ENCODE peak calls at places on chromosomes 16 and 17, in nine cellular contexts. V is hippocampal formation; B is T follicular helper cell; Y is activated CD4-positive, alpha-beta T cell treated with anti-CD3 and anti-CD28 coated beads, Interleukin-2, amount 50 U/mL, for 1 hour; N is occipital lobe; L is stimulated activated CD8-positive, alpha-beta memory T cell treated with anti-CD3 and anti-CD28 coated beads, Interleukin-4, amount 100 ng/mL, for 24 hours; W is iris pigment epithelial cell; T is activated naive CD4-positive, alpha-beta T cell; X is amygdala. G is an unnamed sample.

GRCh38 chr16:1098266-1098991 is 2.4 kb upstream of the C1QTNF8 start:
- DNase-seq in W (no peak), N (no peak), B (no peak), V (no peak), X (no peak), T (no peak), Y (no peak), L (no peak), G (no peak)

GRCh38 chr16:67517178-67517492 is 11.5 kb upstream of the RIPOR1 start:
- DNase-seq in L (no peak), V (no peak), B (no peak), X (no peak), N (no peak), T (no peak), W (no peak), Y (no peak), G (no peak)

GRCh38 chr17:2542456-2542855 is 30.8 kb upstream of the METTL16 start:
- DNase-seq in N (no peak), X (peak), V (no peak), Y (no peak), L (no peak), W (no peak), B (no peak), T (no peak), G (no peak)

GRCh38 chr17:80919331-80920284 is 72.0 kb upstream of the CHMP6 start:
- DNase-seq in X (no peak), V (no peak), L (no peak), N (no peak), Y (no peak), W (no peak), B (no peak), T (no peak), G (peak)

GRCh38 chr17:72119963-72120877 is 600 bp upstream of the SOX9 start:
- DNase-seq in V (peak), Y (no peak), W (peak), N (no peak), T (no peak), L (no peak), X (peak), B (no peak), G (peak)

GRCh38 chr17:54891176-54891821 is 9.4 kb upstream of the TOM1L1 start:
- DNase-seq in V (no peak), L (no peak), X (no peak), Y (no peak), N (peak), W (peak), T (no peak), B (no peak), G (no peak)

GRCh38 chr17:17147821-17148220 is 58.3 kb downstream of the PLD6 start:
- DNase-seq in X (no peak), Y (no peak), N (no peak), W (no peak), L (no peak), B (no peak), T (no peak), V (no peak), G (no peak)

GRCh38 chr16:24689128-24689527 is 40.3 kb upstream of the TNRC6A start:
- DNase-seq in X (peak), Y (no peak), N (no peak), W (peak), T (no peak), B (no peak), L (no peak), V (peak), G (no peak)

GRCh38 chr17:80092959-80093358 is 8.4 kb upstream of the GAA start:
- DNase-seq in T (no peak), Y (no peak), B (no peak), V (no peak), W (no peak), L (no peak), X (peak), N (no peak), G (no peak)

GRCh38 chr16:4370570-4371480 is 823 bp upstream of the VASN start:
- DNase-seq in V (peak), B (no peak), N (no peak), L (no peak), T (no peak), X (peak), W (peak), Y (no peak), G (no peak)

GRCh38 chr17:3627768-3628167 is 8.3 kb downstream of the SHPK start:
- DNase-seq in T (no peak), L (no peak), V (no peak), Y (no peak), W (no peak), N (no peak), B (no peak), X (no peak), G (no peak)

GRCh38 chr17:7838291-7839075 is 4.5 kb downstream of the KDM6B start:
- DNase-seq in N (no peak), L (no peak), Y (no peak), W (peak), V (peak), B (no peak), X (no peak), T (no peak), G (no peak)

GRCh38 chr17:82031885-82032627 is 578 bp downstream of the RAC3 start:
- DNase-seq in Y (peak), X (no peak), V (no peak), T (peak), N (no peak), B (no peak), W (no peak), L (no peak), G (no peak)

GRCh38 chr17:11221721-11222120 is 19.3 kb upstream of the SHISA6 start:
- DNase-seq in N (no peak), X (no peak), Y (no peak), V (no peak), T (no peak), L (no peak), W (no peak), B (no peak), G (no peak)

GRCh38 chr16:22670551-22670970 is 143.4 kb upstream of the HS3ST2 start:
- DNase-seq in T (no peak), V (peak), W (no peak), X (peak), Y (no peak), L (no peak), B (no peak), N (peak), G (no peak)

GRCh38 chr16:74449470-74449869 is 28.2 kb upstream of the CLEC18B start:
- DNase-seq in W (peak), Y (no peak), L (no peak), V (no peak), B (no peak), T (no peak), N (no peak), X (no peak), G (peak)

GRCh38 chr17:79840204-79840988 is 1.2 kb upstream of the CBX4 start:
- DNase-seq in Y (no peak), X (peak), V (no peak), N (no peak), W (peak), L (no peak), T (peak), B (no peak), G (no peak)

GRCh38 chr16:69890114-69890890 is 60.8 kb upstream of the CLEC18A start:
- DNase-seq in L (no peak), Y (no peak), X (peak), V (peak), T (no peak), W (peak), B (no peak), N (peak), G (no peak)

GRCh38 chr16:56617212-56618085 is 8.1 kb upstream of the MT1E start:
- DNase-seq in W (peak), N (no peak), X (peak), V (peak), L (peak), T (peak), Y (no peak), B (peak), G (no peak)

GRCh38 chr16:86883583-86884188 is 305.3 kb downstream of the FOXL1 start:
- DNase-seq in V (no peak), W (no peak), X (no peak), N (no peak), T (no peak), Y (no peak), B (no peak), L (no peak), G (no peak)

GRCh38 chr16:239948-240277 is 5.3 kb downstream of the FAM234A start:
- DNase-seq in V (peak), N (peak), B (no peak), W (no peak), T (no peak), L (no peak), Y (no peak), X (peak), G (no peak)

GRCh38 chr17:42653179-42654124 is 5.6 kb upstream of the TUBG2 start:
- DNase-seq in T (no peak), N (no peak), X (peak), V (peak), W (peak), L (no peak), Y (no peak), B (no peak), G (no peak)

GRCh38 chr17:67260051-67260987 is 15.3 kb upstream of the HELZ start:
- DNase-seq in T (no peak), X (no peak), B (no peak), W (peak), V (no peak), L (no peak), N (no peak), Y (no peak), G (peak)

GRCh38 chr16:55035037-55035436 is 104.4 kb downstream of the IRX5 start:
- DNase-seq in B (no peak), L (peak), N (no peak), T (no peak), W (no peak), V (no peak), Y (no peak), X (no peak), G (no peak)

GRCh38 chr17:46764709-46765401 is 53.6 kb downstream of the WNT3 start:
- DNase-seq in B (no peak), T (no peak), V (no peak), L (no peak), W (peak), N (no peak), X (peak), Y (no peak), G (no peak)

GRCh38 chr17:37094391-37094790 is 145.6 kb downstream of the AATF start:
- DNase-seq in W (peak), B (no peak), Y (no peak), X (no peak), N (no peak), T (no peak), L (no peak), V (no peak), G (no peak)

GRCh38 chr17:44223574-44224046 is 4.1 kb upstream of the UBTF start:
- DNase-seq in W (no peak), B (no peak), V (no peak), Y (no peak), N (no peak), L (no peak), X (peak), T (no peak), G (peak)

GRCh38 chr16:89324056-89325010 is 106.8 kb downstream of the ZNF778 start:
- DNase-seq in X (no peak), W (peak), V (no peak), T (no peak), N (no peak), B (no peak), L (peak), Y (no peak), G (peak)

GRCh38 chr17:66365204-66365524 is 62.8 kb downstream of the PRKCA start:
- DNase-seq in V (no peak), B (no peak), T (no peak), N (no peak), X (no peak), L (no peak), Y (no peak), W (peak), G (no peak)

GRCh38 chr16:81994485-81994884 is 16.8 kb downstream of the SDR42E1 start:
- DNase-seq in T (no peak), B (no peak), X (no peak), V (no peak), L (no peak), W (no peak), Y (no peak), N (no peak), G (no peak)

GRCh38 chr16:11708421-11708820 is 34.2 kb downstream of the TXNDC11 start:
- DNase-seq in X (no peak), T (no peak), B (no peak), L (no peak), Y (no peak), W (peak), N (no peak), V (no peak), G (no peak)

GRCh38 chr16:29662729-29663019 is 373 bp upstream of the SPN start:
- DNase-seq in T (no peak), W (no peak), X (no peak), V (no peak), L (no peak), B (no peak), Y (no peak), N (no peak), G (no peak)

GRCh38 chr16:53207810-53208752 is 153.3 kb downstream of the CHD9 start:
- DNase-seq in B (no peak), Y (no peak), V (peak), T (no peak), X (peak), L (no peak), W (peak), N (peak), G (no peak)

GRCh38 chr16:25692307-25692706 is 548 bp downstream of the HS3ST4 start:
- DNase-seq in V (no peak), W (no peak), X (no peak), N (no peak), T (no peak), Y (no peak), L (no peak), B (no peak), G (no peak)

GRCh38 chr17:78904371-78904770 is 1.4 kb upstream of the CEP295NL start:
- DNase-seq in W (no peak), L (no peak), Y (no peak), B (no peak), V (no peak), T (no peak), X (no peak), N (no peak), G (no peak)

GRCh38 chr16:23026777-23027362 is 122.4 kb downstream of the USP31 start:
- DNase-seq in T (no peak), V (no peak), L (no peak), N (no peak), W (peak), Y (no peak), X (no peak), B (no peak), G (no peak)

GRCh38 chr16:12350945-12351344 is 374.4 kb downstream of the SNX29 start:
- DNase-seq in W (no peak), V (no peak), L (no peak), Y (no peak), X (no peak), T (no peak), B (no peak), N (no peak), G (no peak)

G was measured in RWPE2.